ENCODE peak calls at places on chromosomes 11 and 22, in seven cellular contexts. One of them, this sample, is unnamed.

GRCh38 chr22:49724893-49725489 is 102.7 kb downstream of the BRD1 start:
- DNase-seq in IMR-90: peak; percentile 20
- DNase-seq in lower lobe of right lung: peak; percentile 67
- DNase-seq in BE2C: peak; percentile 74
- DNase-seq in endothelial cell of umbilical vein: peak; percentile 52
- DNase-seq in CD8-positive, alpha-beta T cell: peak; percentile 83
- DNase-seq in endodermal cell: peak; percentile 93
- DNase-seq in this sample: no peak

GRCh38 chr11:20192151-20192550 is 31.9 kb upstream of the DBX1 start:
- DNase-seq in endothelial cell of umbilical vein: no peak
- DNase-seq in lower lobe of right lung: no peak
- DNase-seq in IMR-90: no peak
- DNase-seq in endodermal cell: no peak
- DNase-seq in CD8-positive, alpha-beta T cell: no peak
- DNase-seq in BE2C: no peak
- DNase-seq in this sample: no peak

GRCh38 chr11:125692887-125693286 is 12.2 kb upstream of the ACRV1 start:
- DNase-seq in IMR-90: no peak
- DNase-seq in endodermal cell: no peak
- DNase-seq in endothelial cell of umbilical vein: no peak
- DNase-seq in lower lobe of right lung: no peak
- DNase-seq in CD8-positive, alpha-beta T cell: no peak
- DNase-seq in BE2C: no peak
- DNase-seq in this sample: no peak

GRCh38 chr11:8206251-8207079 is 37.6 kb upstream of the RIC3 start:
- DNase-seq in BE2C: peak; percentile 88
- DNase-seq in CD8-positive, alpha-beta T cell: no peak
- DNase-seq in endodermal cell: peak; percentile 79
- DNase-seq in IMR-90: no peak
- DNase-seq in lower lobe of right lung: no peak
- DNase-seq in endothelial cell of umbilical vein: peak; percentile 95
- DNase-seq in this sample: peak; percentile 38

GRCh38 chr11:66371627-66372415 is at the start of gene SLC29A2:
- DNase-seq in IMR-90: no peak
- DNase-seq in endothelial cell of umbilical vein: no peak
- DNase-seq in lower lobe of right lung: peak; percentile 92
- DNase-seq in BE2C: peak; percentile 90
- DNase-seq in endodermal cell: peak; percentile 97
- DNase-seq in CD8-positive, alpha-beta T cell: peak; percentile 85
- DNase-seq in this sample: peak; percentile 49

GRCh38 chr11:128898580-128899344 is 7.6 kb downstream of the KCNJ5 start:
- DNase-seq in endothelial cell of umbilical vein: no peak
- DNase-seq in BE2C: no peak
- DNase-seq in lower lobe of right lung: peak; percentile 74
- DNase-seq in endodermal cell: no peak
- DNase-seq in IMR-90: peak; percentile 66
- DNase-seq in CD8-positive, alpha-beta T cell: no peak
- DNase-seq in this sample: no peak

GRCh38 chr22:50699754-50700386 is 27.2 kb downstream of the SHANK3 start:
- DNase-seq in endodermal cell: peak; percentile 79
- DNase-seq in IMR-90: no peak
- DNase-seq in lower lobe of right lung: peak; percentile 24
- DNase-seq in endothelial cell of umbilical vein: no peak
- DNase-seq in CD8-positive, alpha-beta T cell: no peak
- DNase-seq in BE2C: peak; percentile 13
- DNase-seq in this sample: no peak

GRCh38 chr22:31085493-31085824 is 4.3 kb downstream of the SMTN start:
- DNase-seq in endodermal cell: peak; percentile 73
- DNase-seq in IMR-90: no peak
- DNase-seq in lower lobe of right lung: no peak
- DNase-seq in CD8-positive, alpha-beta T cell: no peak
- DNase-seq in BE2C: no peak
- DNase-seq in endothelial cell of umbilical vein: no peak
- DNase-seq in this sample: no peak

GRCh38 chr22:43401233-43401632 is 10.6 kb upstream of the MPPED1 start:
- DNase-seq in endothelial cell of umbilical vein: no peak
- DNase-seq in endodermal cell: no peak
- DNase-seq in BE2C: no peak
- DNase-seq in lower lobe of right lung: peak; percentile 13
- DNase-seq in CD8-positive, alpha-beta T cell: no peak
- DNase-seq in IMR-90: no peak
- DNase-seq in this sample: no peak

GRCh38 chr11:8033312-8033715 is 46.2 kb downstream of the EIF3F start:
- DNase-seq in endothelial cell of umbilical vein: peak; percentile 63
- DNase-seq in lower lobe of right lung: peak; percentile 75
- DNase-seq in IMR-90: peak; percentile 84
- DNase-seq in endodermal cell: peak; percentile 92
- DNase-seq in BE2C: peak; percentile 82
- DNase-seq in CD8-positive, alpha-beta T cell: peak; percentile 67
- DNase-seq in this sample: peak; percentile 42

GRCh38 chr11:116193321-116194114 is 579.3 kb downstream of the BUD13 start:
- DNase-seq in IMR-90: peak; percentile 62
- DNase-seq in endodermal cell: peak; percentile 87
- DNase-seq in BE2C: peak; percentile 44
- DNase-seq in lower lobe of right lung: peak; percentile 86
- DNase-seq in CD8-positive, alpha-beta T cell: no peak
- DNase-seq in endothelial cell of umbilical vein: peak; percentile 23
- DNase-seq in this sample: peak; percentile 32

GRCh38 chr22:20420157-20420842 is 17.3 kb downstream of the SCARF2 start:
- DNase-seq in lower lobe of right lung: peak; percentile 15
- DNase-seq in endothelial cell of umbilical vein: no peak
- DNase-seq in CD8-positive, alpha-beta T cell: no peak
- DNase-seq in IMR-90: no peak
- DNase-seq in endodermal cell: no peak
- DNase-seq in BE2C: no peak
- DNase-seq in this sample: no peak

DNA sequence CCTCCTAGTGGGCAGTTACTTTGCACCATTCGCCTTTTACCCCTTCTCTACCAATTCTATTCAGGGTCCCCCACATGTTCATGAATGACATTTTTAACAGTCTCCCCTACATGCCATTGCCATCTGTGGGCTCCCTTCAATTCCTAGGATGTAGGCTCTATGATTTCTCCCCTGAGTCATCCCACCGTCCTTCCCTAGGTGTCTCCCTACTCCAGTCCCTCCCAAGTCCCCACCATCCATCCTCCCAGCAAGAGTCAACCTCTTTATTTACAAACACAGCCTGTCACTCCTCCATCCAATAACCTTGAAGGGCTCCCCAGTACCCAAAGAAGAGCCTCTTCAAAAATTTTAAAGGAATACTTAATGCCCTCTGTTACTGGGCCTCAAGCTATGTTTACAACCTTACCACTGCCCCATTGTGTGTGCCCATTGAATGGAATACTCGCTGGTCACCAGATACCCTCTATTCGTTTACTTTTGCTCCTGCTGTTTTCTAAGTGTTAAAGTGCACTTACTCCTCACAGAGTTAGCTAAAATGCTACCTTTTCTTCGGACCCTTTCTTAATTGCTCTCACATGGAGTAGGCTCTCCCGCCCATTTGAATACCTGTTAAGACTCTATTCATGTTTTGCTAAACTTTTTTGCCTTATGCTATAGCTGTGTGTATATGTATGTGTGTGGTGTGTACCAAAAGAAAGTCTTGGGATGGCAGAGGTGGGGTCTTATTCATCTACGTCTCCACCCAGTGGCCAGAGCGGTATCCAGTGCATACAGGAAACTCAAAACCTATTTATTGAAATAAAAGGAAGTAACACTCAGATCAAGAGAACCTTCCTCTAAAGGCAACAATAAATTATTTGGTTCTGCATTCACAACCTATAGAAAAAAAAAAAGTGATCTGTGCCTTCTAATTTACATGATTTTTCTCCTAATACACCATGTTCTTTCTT is 235.8 kb upstream of the CCDC90B start:
- DNase-seq in endothelial cell of umbilical vein: no peak
- DNase-seq in CD8-positive, alpha-beta T cell: no peak
- DNase-seq in BE2C: peak; percentile 50
- DNase-seq in endodermal cell: peak; percentile 70
- DNase-seq in IMR-90: peak; percentile 31
- DNase-seq in lower lobe of right lung: no peak
- DNase-seq in this sample: peak; percentile 7
- TF ChIP-seq CTCF in endothelial cell of umbilical vein: no peak
- TF ChIP-seq CTCF in CD8-positive, alpha-beta T cell: no peak
- TF ChIP-seq CTCF in BE2C: peak; percentile 83
- TF ChIP-seq CTCF in endodermal cell: peak; percentile 65
- TF ChIP-seq CTCF in IMR-90: peak; percentile 50
- TF ChIP-seq CTCF in lower lobe of right lung: no peak
- TF ChIP-seq CTCF in this sample: peak; percentile 18

GRCh38 chr22:37561209-37562048 is 1.1 kb downstream of the CDC42EP1 start:
- DNase-seq in lower lobe of right lung: peak; percentile 92
- DNase-seq in IMR-90: peak; percentile 86
- DNase-seq in endodermal cell: peak; percentile 98
- DNase-seq in BE2C: peak; percentile 84
- DNase-seq in endothelial cell of umbilical vein: peak; percentile 88
- DNase-seq in CD8-positive, alpha-beta T cell: peak; percentile 83
- DNase-seq in this sample: peak; percentile 76

GRCh38 chr22:37559521-37559900 is 769 bp upstream of the CDC42EP1 start:
- DNase-seq in CD8-positive, alpha-beta T cell: no peak
- DNase-seq in endodermal cell: peak; percentile 72
- DNase-seq in endothelial cell of umbilical vein: no peak
- DNase-seq in IMR-90: no peak
- DNase-seq in BE2C: no peak
- DNase-seq in lower lobe of right lung: no peak
- DNase-seq in this sample: no peak

GRCh38 chr22:37558815-37559214 is 1.5 kb upstream of the CDC42EP1 start:
- DNase-seq in endothelial cell of umbilical vein: no peak
- DNase-seq in lower lobe of right lung: no peak
- DNase-seq in endodermal cell: no peak
- DNase-seq in BE2C: no peak
- DNase-seq in CD8-positive, alpha-beta T cell: no peak
- DNase-seq in IMR-90: no peak
- DNase-seq in this sample: no peak

GRCh38 chr22:37560682-37561208 is 465 bp downstream of the CDC42EP1 start:
- DNase-seq in BE2C: no peak
- DNase-seq in lower lobe of right lung: peak; percentile 73
- DNase-seq in endothelial cell of umbilical vein: peak; percentile 55
- DNase-seq in IMR-90: peak; percentile 53
- DNase-seq in endodermal cell: peak; percentile 75
- DNase-seq in CD8-positive, alpha-beta T cell: no peak
- DNase-seq in this sample: no peak

GRCh38 chr22:37559901-37560681 is at the start of gene CDC42EP1:
- DNase-seq in CD8-positive, alpha-beta T cell: no peak
- DNase-seq in IMR-90: peak; percentile 36
- DNase-seq in endothelial cell of umbilical vein: peak; percentile 55
- DNase-seq in lower lobe of right lung: peak; percentile 73
- DNase-seq in endodermal cell: peak; percentile 85
- DNase-seq in BE2C: peak; percentile 33
- DNase-seq in this sample: no peak
- H3K4me3 ChIP-seq in CD8-positive, alpha-beta T cell: peak within 1 kb of the TSS; percentile 22
- H3K4me3 ChIP-seq in IMR-90: peak within 1 kb of the TSS; percentile 82
- H3K4me3 ChIP-seq in endothelial cell of umbilical vein: peak within 1 kb of the TSS; percentile 71
- H3K4me3 ChIP-seq in lower lobe of right lung: peak within 1 kb of the TSS; percentile 81
- H3K4me3 ChIP-seq in endodermal cell: peak within 1 kb of the TSS; percentile 85
- H3K4me3 ChIP-seq in BE2C: peak within 1 kb of the TSS; percentile 33
- H3K4me3 ChIP-seq in this sample: peak within 1 kb of the TSS; percentile 88

DNA sequence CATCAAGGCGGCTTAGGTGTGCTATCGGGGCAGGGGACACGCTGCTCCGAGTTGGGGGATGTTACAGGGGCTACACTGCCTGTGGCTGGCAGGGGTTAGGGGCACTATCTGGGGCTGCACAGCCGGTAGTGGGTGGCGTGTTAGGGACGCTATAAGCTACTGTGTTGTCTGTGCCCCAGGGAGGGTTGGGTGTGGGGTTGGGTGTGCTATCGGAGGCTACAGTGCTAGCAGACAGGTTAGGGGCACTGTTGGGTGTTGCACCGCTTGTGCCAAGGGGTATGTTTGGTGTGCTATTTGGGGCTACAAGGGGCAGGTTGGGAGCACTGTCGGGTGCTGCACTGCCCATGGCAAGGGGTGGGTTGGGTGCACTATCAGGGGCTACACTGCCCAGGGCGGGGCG is 120.2 kb upstream of the VPREB1 start:
- DNase-seq in endothelial cell of umbilical vein: no peak
- DNase-seq in IMR-90: no peak
- DNase-seq in lower lobe of right lung: no peak
- DNase-seq in endodermal cell: no peak
- DNase-seq in CD8-positive, alpha-beta T cell: no peak
- DNase-seq in BE2C: no peak
- DNase-seq in this sample: no peak
- H3K27me3 ChIP-seq in endothelial cell of umbilical vein: no peaks in the 10 kb centered on the region
- H3K27me3 ChIP-seq in IMR-90: peaks cover 25% of the 10 kb centered on the region
- H3K27me3 ChIP-seq in lower lobe of right lung: peaks cover 18% of the 10 kb centered on the region
- H3K27me3 ChIP-seq in endodermal cell: peaks cover 45% of the 10 kb centered on the region
- H3K27me3 ChIP-seq in CD8-positive, alpha-beta T cell: no peaks in the 10 kb centered on the region
- H3K27me3 ChIP-seq in BE2C: peaks cover 17% of the 10 kb centered on the region
- H3K27me3 ChIP-seq in this sample: no peaks in the 10 kb centered on the region

GRCh38 chr11:6604081-6604626 is 580 bp downstream of the ILK start:
- DNase-seq in endodermal cell: peak; percentile 79
- DNase-seq in endothelial cell of umbilical vein: peak; percentile 79
- DNase-seq in BE2C: peak; percentile 50
- DNase-seq in CD8-positive, alpha-beta T cell: peak; percentile 74
- DNase-seq in lower lobe of right lung: no peak
- DNase-seq in IMR-90: peak; percentile 70
- DNase-seq in this sample: peak; percentile 32

GRCh38 chr11:6602096-6602940 is 1.1 kb downstream of the RRP8 start:
- DNase-seq in BE2C: no peak
- DNase-seq in lower lobe of right lung: no peak
- DNase-seq in endothelial cell of umbilical vein: no peak
- DNase-seq in IMR-90: no peak
- DNase-seq in CD8-positive, alpha-beta T cell: no peak
- DNase-seq in endodermal cell: peak; percentile 33
- DNase-seq in this sample: no peak

GRCh38 chr11:6601041-6601461 is 2.4 kb downstream of the RRP8 start:
- DNase-seq in CD8-positive, alpha-beta T cell: no peak
- DNase-seq in endothelial cell of umbilical vein: no peak
- DNase-seq in BE2C: no peak
- DNase-seq in endodermal cell: peak; percentile 26
- DNase-seq in lower lobe of right lung: no peak
- DNase-seq in IMR-90: no peak
- DNase-seq in this sample: no peak

GRCh38 chr11:6606471-6607189 is 3.1 kb downstream of the ILK start:
- DNase-seq in IMR-90: peak; percentile 95
- DNase-seq in BE2C: peak; percentile 85
- DNase-seq in endothelial cell of umbilical vein: peak; percentile 95
- DNase-seq in CD8-positive, alpha-beta T cell: peak; percentile 63
- DNase-seq in lower lobe of right lung: peak; percentile 91
- DNase-seq in endodermal cell: peak; percentile 98
- DNase-seq in this sample: peak; percentile 86

DNA sequence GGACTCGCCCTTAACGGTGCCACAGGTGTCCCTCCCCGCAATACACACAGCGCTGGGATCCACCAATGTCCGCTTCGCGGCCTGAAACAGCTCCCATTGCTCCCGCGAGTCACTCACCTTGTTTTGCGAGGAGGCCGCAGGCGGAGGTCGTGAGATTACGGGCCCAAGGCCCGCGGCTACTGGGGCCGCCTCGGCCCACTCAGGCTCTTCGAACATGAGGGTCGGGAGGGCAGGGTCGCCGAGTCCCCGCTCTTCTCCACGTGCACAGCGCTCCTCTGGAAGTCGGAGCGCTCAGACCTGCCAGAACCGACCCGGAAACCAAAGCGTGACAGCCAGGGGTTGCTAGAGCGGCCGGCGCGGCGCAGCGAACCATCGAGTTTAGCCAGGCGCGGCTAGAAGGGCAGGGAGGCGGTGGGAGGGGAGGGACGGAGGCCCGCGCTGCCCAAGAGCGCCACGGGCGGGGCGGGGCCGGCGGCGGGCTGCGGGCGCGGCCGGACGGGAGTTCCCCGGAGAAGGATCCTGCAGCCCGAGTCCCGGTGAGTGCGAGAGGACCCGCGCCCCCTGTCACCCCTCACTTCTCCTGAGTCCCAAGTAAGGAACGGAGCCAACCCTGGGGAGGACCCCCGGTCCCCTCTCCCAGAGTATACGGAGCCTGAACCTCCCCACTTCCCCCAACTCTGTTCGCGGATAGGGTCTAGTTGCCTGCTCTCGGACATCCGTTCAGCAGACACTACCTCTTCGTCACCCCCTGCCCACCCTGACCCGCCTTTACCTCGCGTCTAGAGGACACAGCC is at the start of the genes ILK and RRP8:
- DNase-seq in endodermal cell: peak; percentile 97
- DNase-seq in IMR-90: peak; percentile 86
- DNase-seq in endothelial cell of umbilical vein: peak; percentile 93
- DNase-seq in BE2C: peak; percentile 82
- DNase-seq in CD8-positive, alpha-beta T cell: peak; percentile 92
- DNase-seq in lower lobe of right lung: peak; percentile 95
- DNase-seq in this sample: peak; percentile 75
- TF ChIP-seq CTCF in endodermal cell: no peak
- TF ChIP-seq CTCF in IMR-90: peak; percentile 27
- TF ChIP-seq CTCF in endothelial cell of umbilical vein: no peak
- TF ChIP-seq CTCF in BE2C: no peak
- TF ChIP-seq CTCF in CD8-positive, alpha-beta T cell: no peak
- TF ChIP-seq CTCF in lower lobe of right lung: peak; percentile 27
- TF ChIP-seq CTCF in this sample: peak; percentile 24